ENCODE peak calls at places on chromosomes 12 and 14, in ten cellular contexts. R is lower lobe of right lung, A is bronchial epithelial cell, O is fibroblast of mammary gland, E is GM23338, H is endothelial cell of umbilical vein, W is IMR-90, C is AG10803, X is DND-41, F is sigmoid colon. P is an unnamed sample.

GRCh38 chr12:78863482-78864427 is 819 bp upstream of the SYT1 start:
- DNase-seq in W (peak), R (peak), A (peak), C (peak), F (peak), O (peak), X (no peak), E (peak), H (peak), P (peak)

GRCh38 chr14:92677087-92677668 is 71.2 kb downstream of the LGMN start:
- DNase-seq in F (peak), C (no peak), A (no peak), O (peak), X (no peak), R (no peak), E (no peak), H (no peak), W (no peak), P (no peak)

GRCh38 chr12:104669057-104669770 is 212.5 kb downstream of the CHST11 start:
- DNase-seq in E (peak), H (peak), F (peak), W (no peak), O (no peak), R (peak), A (peak), X (peak), C (no peak), P (peak)

GRCh38 chr12:22229652-22230279 is 104.7 kb downstream of the ST8SIA1 start:
- DNase-seq in F (no peak), C (peak), H (no peak), R (no peak), W (peak), X (no peak), A (peak), E (no peak), O (peak), P (peak)

GRCh38 chr12:69880566-69880965 is 55.5 kb downstream of the MYRFL start:
- DNase-seq in W (peak), C (peak), H (peak), F (no peak), X (no peak), A (no peak), E (peak), R (no peak), O (peak), P (peak)

GRCh38 chr14:69153848-69154208 is 909 bp upstream of the DCAF5 start:
- DNase-seq in H (peak), W (no peak), R (no peak), C (peak), A (no peak), O (peak), E (peak), X (no peak), F (peak), P (no peak)

GRCh38 chr14:59754256-59754655 is 116.3 kb downstream of the RTN1 start:
- DNase-seq in F (no peak), W (peak), E (no peak), R (no peak), X (no peak), A (peak), C (peak), O (peak), H (no peak), P (peak)

GRCh38 chr12:12839886-12840285 is 26.7 kb downstream of the DDX47 start:
- DNase-seq in C (peak), W (peak), H (peak), X (no peak), R (no peak), A (peak), O (peak), F (no peak), E (no peak), P (peak)

GRCh38 chr12:125650587-125650986 is 585.4 kb downstream of the AACS start:
- DNase-seq in E (no peak), X (no peak), C (no peak), R (no peak), H (no peak), O (no peak), F (no peak), W (no peak), A (no peak), P (no peak)

GRCh38 chr12:88870000-88870737 is 289.9 kb upstream of the KITLG start:
- DNase-seq in E (no peak), H (no peak), F (no peak), C (peak), A (no peak), X (no peak), W (peak), R (no peak), O (peak), P (peak)
- H3K4me3 ChIP-seq in E (no peak), H (no peak), F (no peak), C (no peak), A (no peak), X (no peak), W (no peak), R (no peak), O (no peak), P (no peak)

DNA sequence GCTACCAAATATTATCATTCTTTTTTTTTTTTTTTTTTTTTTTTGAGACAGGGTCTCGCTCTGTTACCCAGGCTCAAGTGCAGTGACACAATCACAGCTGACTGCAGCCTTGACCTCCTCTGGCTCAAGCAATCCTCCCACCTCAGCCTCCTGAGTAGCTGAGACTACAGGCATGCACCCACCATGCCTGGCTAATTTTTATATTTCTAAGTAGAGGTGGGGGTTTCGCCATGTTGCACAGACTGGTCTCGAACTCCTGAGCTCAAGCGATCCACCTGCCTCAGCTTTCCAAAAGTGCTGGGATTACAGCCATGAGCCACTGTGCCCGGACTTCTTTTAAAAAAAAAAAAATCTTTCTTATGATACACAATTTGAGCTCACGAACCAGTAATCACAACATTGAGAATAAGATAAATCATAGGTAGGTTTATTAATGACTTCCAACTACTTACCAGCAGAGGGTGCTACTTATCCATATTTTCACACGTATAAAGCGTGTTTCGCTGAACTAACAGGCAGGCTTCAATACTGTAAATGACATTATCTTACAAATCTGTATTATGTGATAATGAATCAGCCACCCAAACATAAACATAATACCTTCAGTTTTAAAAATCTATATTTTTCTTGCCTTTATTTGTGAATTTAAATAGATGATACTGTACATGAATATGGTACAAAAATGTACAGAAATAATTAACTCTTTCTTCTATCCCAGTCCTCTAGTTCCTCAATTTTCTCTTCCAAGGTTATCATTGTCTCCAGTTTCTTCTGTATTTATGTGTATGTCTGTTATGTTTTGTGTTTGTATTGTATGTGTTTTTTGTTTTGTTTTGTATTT is 42.5 kb upstream of the BCAT1 start:
- DNase-seq in R (no peak), H (peak), E (peak), A (peak), X (peak), F (no peak), W (peak), C (peak), O (peak), P (peak)
- TF ChIP-seq CTCF in R (peak), H (peak), E (peak), A (peak), X (peak), F (peak), W (peak), C (peak), O (peak), P (peak)

DNA sequence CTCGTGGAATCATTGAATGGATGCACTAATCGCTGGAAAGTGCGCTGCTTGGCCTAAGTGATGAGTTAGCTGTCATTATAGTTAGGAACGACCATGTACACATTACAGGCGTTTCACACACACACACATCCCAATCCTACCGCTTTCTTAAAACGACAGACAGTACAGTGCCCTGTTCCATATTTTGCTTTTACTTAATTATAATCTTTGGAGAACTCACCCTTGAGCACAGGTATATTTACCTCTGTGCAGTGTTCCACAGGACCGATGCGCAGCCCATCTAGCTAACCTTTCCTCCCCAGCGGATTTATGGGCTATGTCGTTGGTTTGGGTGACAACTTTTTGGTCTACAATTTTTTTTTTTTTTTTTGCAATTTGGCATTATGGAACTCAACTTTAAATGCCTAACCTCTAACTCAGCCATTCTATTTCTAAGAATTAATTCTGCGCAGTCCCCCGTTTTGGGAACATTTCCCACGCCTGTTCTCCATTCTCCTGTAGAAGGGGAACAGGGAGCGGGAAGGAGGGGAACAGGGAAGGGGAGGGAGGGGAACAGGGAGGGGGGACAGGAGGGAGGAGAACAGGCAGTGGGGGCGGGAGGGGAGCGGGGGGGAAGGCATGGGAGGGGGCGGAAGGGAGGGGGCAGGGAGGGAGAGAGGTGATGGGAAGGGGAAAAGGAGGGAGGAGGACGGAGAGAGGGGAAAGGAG is 663 bp upstream of the ULK1 start:
- DNase-seq in A (no peak), C (no peak), W (no peak), H (no peak), X (no peak), E (no peak), O (no peak), F (no peak), R (no peak), P (no peak)
- H3K4me3 ChIP-seq in A (peak), C (peak), W (no peak), H (no peak), X (no peak), E (peak), O (no peak), F (peak), R (peak), P (peak)

GRCh38 chr12:40227447-40227846 is 2.6 kb downstream of the LRRK2 start:
- DNase-seq in X (no peak), W (no peak), C (no peak), E (no peak), A (no peak), R (no peak), H (no peak), F (no peak), O (no peak), P (no peak)
- TF ChIP-seq CTCF in X (no peak), W (no peak), C (no peak), E (no peak), A (no peak), R (no peak), H (no peak), F (no peak), O (no peak), P (no peak)

GRCh38 chr12:128693771-128694170 is 130.0 kb downstream of the SLC15A4 start:
- DNase-seq in A (no peak), W (no peak), R (no peak), F (no peak), X (no peak), O (no peak), H (no peak), C (no peak), E (no peak), P (no peak)
- H3K4me3 ChIP-seq in A (no peak), W (no peak), R (no peak), F (no peak), X (no peak), O (no peak), H (no peak), C (no peak), E (no peak), P (no peak)